ENCODE peak calls at places on chromosomes 4 and X, in ten cellular contexts. One of them, this sample, is unnamed.

GRCh38 chr4:141853091-141853734 is 216.8 kb downstream of the IL15 start:
- DNase-seq in NAMALWA: no peak
- DNase-seq in ELF-1: no peak
- DNase-seq in HepG2: no peak
- DNase-seq in endothelial cell of umbilical vein: no peak
- DNase-seq in SW 1271: no peak
- DNase-seq in left lung: no peak
- DNase-seq in psoas muscle: no peak
- DNase-seq in NCI-H1694: no peak
- DNase-seq in AG09309: no peak
- DNase-seq in this sample: no peak

GRCh38 chrX:16785247-16786138 is 773 bp upstream of the TXLNG start:
- DNase-seq in NAMALWA: no peak
- DNase-seq in ELF-1: no peak
- DNase-seq in HepG2: no peak
- DNase-seq in endothelial cell of umbilical vein: no peak
- DNase-seq in SW 1271: no peak
- DNase-seq in left lung: no peak
- DNase-seq in psoas muscle: peak
- DNase-seq in NCI-H1694: no peak
- DNase-seq in AG09309: no peak
- DNase-seq in this sample: no peak

GRCh38 chr4:56241500-56241899 is 145.8 kb downstream of the AASDH start:
- DNase-seq in NAMALWA: no peak
- DNase-seq in ELF-1: no peak
- DNase-seq in HepG2: peak
- DNase-seq in endothelial cell of umbilical vein: no peak
- DNase-seq in SW 1271: no peak
- DNase-seq in left lung: no peak
- DNase-seq in psoas muscle: no peak
- DNase-seq in NCI-H1694: no peak
- DNase-seq in AG09309: no peak
- DNase-seq in this sample: no peak

GRCh38 chr4:6507345-6507744 is 34.9 kb upstream of the PPP2R2C start:
- DNase-seq in NAMALWA: no peak
- DNase-seq in ELF-1: no peak
- DNase-seq in HepG2: no peak
- DNase-seq in endothelial cell of umbilical vein: no peak
- DNase-seq in SW 1271: no peak
- DNase-seq in left lung: no peak
- DNase-seq in psoas muscle: no peak
- DNase-seq in NCI-H1694: no peak
- DNase-seq in AG09309: no peak
- DNase-seq in this sample: no peak

GRCh38 chr4:38422850-38423249 is 241.1 kb upstream of the KLF3 start:
- DNase-seq in NAMALWA: no peak
- DNase-seq in ELF-1: no peak
- DNase-seq in HepG2: no peak
- DNase-seq in endothelial cell of umbilical vein: no peak
- DNase-seq in SW 1271: no peak
- DNase-seq in left lung: no peak
- DNase-seq in psoas muscle: no peak
- DNase-seq in NCI-H1694: no peak
- DNase-seq in AG09309: no peak
- DNase-seq in this sample: no peak

GRCh38 chrX:110743679-110744340 is 51.8 kb downstream of the CHRDL1 start:
- DNase-seq in NAMALWA: no peak
- DNase-seq in ELF-1: no peak
- DNase-seq in HepG2: no peak
- DNase-seq in endothelial cell of umbilical vein: no peak
- DNase-seq in SW 1271: no peak
- DNase-seq in left lung: no peak
- DNase-seq in psoas muscle: no peak
- DNase-seq in NCI-H1694: no peak
- DNase-seq in AG09309: no peak
- DNase-seq in this sample: no peak

GRCh38 chr4:76905521-76905920 is 7.6 kb upstream of the SOWAHB start:
- DNase-seq in NAMALWA: no peak
- DNase-seq in ELF-1: no peak
- DNase-seq in HepG2: no peak
- DNase-seq in endothelial cell of umbilical vein: no peak
- DNase-seq in SW 1271: no peak
- DNase-seq in left lung: no peak
- DNase-seq in psoas muscle: no peak
- DNase-seq in NCI-H1694: no peak
- DNase-seq in AG09309: peak
- DNase-seq in this sample: no peak

GRCh38 chr4:41646862-41647261 is 101.7 kb downstream of the PHOX2B start:
- DNase-seq in NAMALWA: peak
- DNase-seq in ELF-1: no peak
- DNase-seq in HepG2: no peak
- DNase-seq in endothelial cell of umbilical vein: no peak
- DNase-seq in SW 1271: no peak
- DNase-seq in left lung: no peak
- DNase-seq in psoas muscle: no peak
- DNase-seq in NCI-H1694: no peak
- DNase-seq in AG09309: no peak
- DNase-seq in this sample: no peak

This sample was measured in KBM-7.